ENCODE peak calls at places on chromosomes 13 and 19, in ten cellular contexts. F is AG04449; E is fibroblast of lung; J is stimulated activated CD8-positive, alpha-beta memory T cell treated with anti-CD3 and anti-CD28 coated beads, Interleukin-12 subunit alpha, Interleukin-12 subunit beta, amount 100 ng/mL, for 4 hours; M is stimulated activated CD4-positive, alpha-beta T cell treated with anti-CD3 and anti-CD28 coated beads, Interleukin-1b, Interleukin-23, amount 100 ng/mL, for 1 hour; T is posterior vena cava; C is cardiac fibroblast; I is left ventricle myocardium inferior; O is myocyte; U is hypothalamus. K is an unnamed sample.

GRCh38 chr19:7978196-7978825 is 27.1 kb downstream of the ELAVL1 start:
- DNase-seq in J (no peak), E (no peak), O (no peak), F (no peak), U (no peak), C (no peak), I (no peak), M (no peak), T (peak; percentile 48), K (peak; percentile 10)

GRCh38 chr13:111423168-111423785 is 102.8 kb downstream of the TEX29 start:
- DNase-seq in M (no peak), T (no peak), F (no peak), O (no peak), U (no peak), I (no peak), J (no peak), C (no peak), E (no peak), K (no peak)

GRCh38 chr13:24075137-24075975 is 85.2 kb upstream of the SPATA13 start:
- DNase-seq in U (no peak), J (no peak), E (peak; percentile 22), M (no peak), I (no peak), O (no peak), T (no peak), C (no peak), F (no peak), K (no peak)

GRCh38 chr19:34962945-34963530 is 991 bp downstream of the ZNF792 start:
- DNase-seq in M (no peak), I (no peak), T (no peak), J (no peak), F (no peak), C (peak; percentile 32), E (no peak), U (no peak), O (no peak), K (no peak)

GRCh38 chr13:78621086-78621485 is 17.7 kb upstream of the POU4F1 start:
- DNase-seq in J (no peak), C (no peak), T (no peak), I (no peak), O (no peak), M (no peak), F (no peak), E (no peak), U (no peak), K (no peak)

GRCh38 chr19:2811735-2812413 is 7.8 kb upstream of the ZNF554 start:
- DNase-seq in E (no peak), I (no peak), O (peak; percentile 51), M (no peak), U (no peak), T (no peak), J (no peak), F (no peak), C (no peak), K (no peak)

GRCh38 chr13:24511019-24511823 is 1.4 kb downstream of the PARP4 start:
- DNase-seq in U (no peak), F (peak; percentile 54), O (peak; percentile 51), I (no peak), C (peak; percentile 91), E (peak; percentile 79), M (peak; percentile 7), J (peak; percentile 21), T (no peak), K (no peak)

GRCh38 chr13:103161476-103161875 is 95.3 kb upstream of the SLC10A2 start:
- DNase-seq in E (no peak), C (no peak), O (no peak), I (no peak), J (no peak), F (no peak), T (no peak), M (no peak), U (no peak), K (no peak)

GRCh38 chr13:112968910-112969691 is at the start of gene MCF2L:
- DNase-seq in E (peak; percentile 42), T (peak; percentile 84), C (peak; percentile 42), I (peak; percentile 46), O (peak; percentile 26), F (no peak), J (peak; percentile 51), M (peak; percentile 24), U (no peak), K (peak; percentile 67)

GRCh38 chr13:60869941-60870613 is 473.1 kb downstream of the TDRD3 start:
- DNase-seq in C (no peak), I (peak; percentile 14), J (no peak), O (no peak), E (no peak), M (no peak), U (no peak), T (no peak), F (no peak), K (peak; percentile 28)

GRCh38 chr19:4144666-4145261 is 8.7 kb upstream of the CREB3L3 start:
- DNase-seq in O (no peak), E (peak; percentile 85), M (no peak), I (no peak), U (no peak), T (no peak), J (no peak), F (no peak), C (peak; percentile 55), K (no peak)

GRCh38 chr13:30870049-30870884 is 35.8 kb upstream of the MEDAG start:
- DNase-seq in U (no peak), O (peak; percentile 98), M (no peak), T (peak; percentile 96), J (no peak), E (peak; percentile 99), I (peak; percentile 64), C (peak; percentile 100), F (peak; percentile 98), K (peak; percentile 63)

GRCh38 chr19:18731562-18732008 is 48.1 kb downstream of the CRTC1 start:
- DNase-seq in M (no peak), T (no peak), I (no peak), C (no peak), F (no peak), E (no peak), U (no peak), J (no peak), O (no peak), K (no peak)

GRCh38 chr19:3403489-3404323 is 37.3 kb downstream of the NFIC start:
- DNase-seq in F (peak; percentile 75), O (peak; percentile 95), T (peak; percentile 97), U (peak; percentile 62), M (no peak), J (no peak), I (peak; percentile 93), E (peak; percentile 99), C (peak; percentile 92), K (peak; percentile 93)

GRCh38 chr19:19540707-19541515 is 2.8 kb downstream of the CILP2 start:
- DNase-seq in E (peak; percentile 24), T (no peak), U (no peak), C (peak; percentile 37), M (peak; percentile 64), J (peak; percentile 46), I (no peak), F (no peak), O (no peak), K (peak; percentile 57)

GRCh38 chr13:75195479-75196111 is 286.4 kb downstream of the TBC1D4 start:
- DNase-seq in M (no peak), C (peak; percentile 64), J (no peak), F (no peak), O (peak; percentile 55), E (peak; percentile 33), T (no peak), I (no peak), U (no peak), K (no peak)

GRCh38 chr13:32023698-32024097 is 7.9 kb upstream of the FRY start:
- DNase-seq in C (no peak), F (no peak), E (peak; percentile 36), J (no peak), I (no peak), M (no peak), T (no peak), O (no peak), U (no peak), K (no peak)

GRCh38 chr13:51222510-51223283 is 499 bp downstream of the FAM124A start:
- DNase-seq in C (no peak), M (no peak), T (no peak), J (no peak), I (no peak), O (no peak), U (no peak), F (no peak), E (no peak), K (no peak)

GRCh38 chr13:94112227-94112626 is 367.3 kb downstream of the DCT start:
- DNase-seq in I (no peak), C (peak; percentile 92), T (no peak), J (no peak), E (peak; percentile 95), O (peak; percentile 90), M (no peak), F (peak; percentile 87), U (no peak), K (no peak)

GRCh38 chr19:9178901-9179300 is at the start of gene OR7D2:
- DNase-seq in E (no peak), F (no peak), O (no peak), T (no peak), I (no peak), U (no peak), C (peak; percentile 14), J (no peak), M (no peak), K (no peak)

GRCh38 chr13:95484052-95484451 is 68.5 kb upstream of the CLDN10 start:
- DNase-seq in T (no peak), O (no peak), I (no peak), U (no peak), M (no peak), E (no peak), F (no peak), C (no peak), J (no peak), K (no peak)

GRCh38 chr13:106534844-106535551 is 464 bp downstream of the EFNB2 start:
- DNase-seq in U (no peak), O (peak; percentile 40), J (no peak), T (peak; percentile 86), F (no peak), E (peak; percentile 42), C (peak; percentile 35), I (peak; percentile 17), M (no peak), K (peak; percentile 41)

GRCh38 chr13:85093808-85094207 is 705.4 kb downstream of the SLITRK6 start:
- DNase-seq in O (no peak), M (no peak), U (no peak), C (no peak), I (peak; percentile 16), E (peak; percentile 6), F (no peak), J (no peak), T (no peak), K (peak; percentile 37)

GRCh38 chr19:2492870-2493269 is 16.9 kb downstream of the GADD45B start:
- DNase-seq in O (no peak), U (no peak), I (no peak), M (no peak), E (no peak), J (no peak), F (no peak), C (no peak), T (no peak), K (no peak)

GRCh38 chr19:17117250-17117789 is 41.7 kb downstream of the MYO9B start:
- DNase-seq in J (no peak), M (no peak), I (no peak), E (no peak), F (no peak), U (no peak), T (no peak), C (no peak), O (peak; percentile 77), K (no peak)

GRCh38 chr13:68190826-68191225 is 960.7 kb upstream of the PCDH9 start:
- DNase-seq in J (no peak), I (no peak), O (peak; percentile 22), U (no peak), M (no peak), E (peak; percentile 57), F (no peak), T (no peak), C (no peak), K (no peak)

GRCh38 chr13:44198826-44199225 is 174.8 kb upstream of the SERP2 start:
- DNase-seq in E (no peak), U (no peak), O (no peak), J (no peak), F (no peak), T (no peak), I (no peak), M (no peak), C (no peak), K (no peak)

GRCh38 chr13:51549593-51549992 is 34.7 kb upstream of the WDFY2 start:
- DNase-seq in J (no peak), O (no peak), E (no peak), T (no peak), M (no peak), C (no peak), I (no peak), U (no peak), F (no peak), K (no peak)

K was measured in left ventricle myocardium superior.